ENCODE peak calls at places on chromosomes 1 and 21, in ten cellular contexts. One of them, this sample, is unnamed.

GRCh38 chr1:93667642-93668041 is 14.0 kb downstream of the BCAR3 start:
- DNase-seq in endothelial cell of umbilical vein: no peak
- DNase-seq in Caco-2: peak; percentile 43
- DNase-seq in prostate gland: no peak
- DNase-seq in tibial artery: no peak
- DNase-seq in body of pancreas: no peak
- DNase-seq in left ventricle myocardium inferior: no peak
- DNase-seq in mammary epithelial cell: no peak
- DNase-seq in ovary: no peak
- DNase-seq in thoracic aorta: no peak
- DNase-seq in this sample: no peak

GRCh38 chr1:1208713-1209433 is 2.5 kb upstream of the TNFRSF18 start:
- DNase-seq in endothelial cell of umbilical vein: no peak
- DNase-seq in Caco-2: no peak
- DNase-seq in prostate gland: no peak
- DNase-seq in tibial artery: no peak
- DNase-seq in body of pancreas: no peak
- DNase-seq in left ventricle myocardium inferior: peak; percentile 12
- DNase-seq in mammary epithelial cell: no peak
- DNase-seq in ovary: no peak
- DNase-seq in thoracic aorta: no peak
- DNase-seq in this sample: no peak

GRCh38 chr21:25565272-25566199 is 41.7 kb downstream of the MRPL39 start:
- DNase-seq in endothelial cell of umbilical vein: no peak
- DNase-seq in Caco-2: no peak
- DNase-seq in prostate gland: no peak
- DNase-seq in tibial artery: no peak
- DNase-seq in body of pancreas: no peak
- DNase-seq in left ventricle myocardium inferior: no peak
- DNase-seq in mammary epithelial cell: no peak
- DNase-seq in ovary: no peak
- DNase-seq in thoracic aorta: no peak
- DNase-seq in this sample: no peak

GRCh38 chr1:165034136-165034535 is 322.4 kb downstream of the LMX1A start:
- DNase-seq in endothelial cell of umbilical vein: no peak
- DNase-seq in Caco-2: no peak
- DNase-seq in prostate gland: no peak
- DNase-seq in tibial artery: no peak
- DNase-seq in body of pancreas: no peak
- DNase-seq in left ventricle myocardium inferior: no peak
- DNase-seq in mammary epithelial cell: no peak
- DNase-seq in ovary: no peak
- DNase-seq in thoracic aorta: no peak
- DNase-seq in this sample: no peak

GRCh38 chr21:40120944-40121575 is 253.8 kb downstream of the PCP4 start:
- DNase-seq in endothelial cell of umbilical vein: no peak
- DNase-seq in Caco-2: peak; percentile 14
- DNase-seq in prostate gland: no peak
- DNase-seq in tibial artery: no peak
- DNase-seq in body of pancreas: no peak
- DNase-seq in left ventricle myocardium inferior: no peak
- DNase-seq in mammary epithelial cell: no peak
- DNase-seq in ovary: no peak
- DNase-seq in thoracic aorta: no peak
- DNase-seq in this sample: peak; percentile 58

GRCh38 chr1:204438628-204439027 is 27.0 kb upstream of the PPP1R15B start:
- DNase-seq in endothelial cell of umbilical vein: peak; percentile 62
- DNase-seq in Caco-2: no peak
- DNase-seq in prostate gland: no peak
- DNase-seq in tibial artery: peak; percentile 90
- DNase-seq in body of pancreas: no peak
- DNase-seq in left ventricle myocardium inferior: no peak
- DNase-seq in mammary epithelial cell: peak; percentile 99
- DNase-seq in ovary: no peak
- DNase-seq in thoracic aorta: peak; percentile 71
- DNase-seq in this sample: no peak

GRCh38 chr1:46613661-46614603 is 2.7 kb downstream of the MOB3C start:
- DNase-seq in endothelial cell of umbilical vein: peak; percentile 30
- DNase-seq in Caco-2: no peak
- DNase-seq in prostate gland: peak; percentile 84
- DNase-seq in tibial artery: peak; percentile 98
- DNase-seq in body of pancreas: peak; percentile 91
- DNase-seq in left ventricle myocardium inferior: peak; percentile 96
- DNase-seq in mammary epithelial cell: peak; percentile 30
- DNase-seq in ovary: peak; percentile 93
- DNase-seq in thoracic aorta: peak; percentile 78
- DNase-seq in this sample: no peak

GRCh38 chr1:16612332-16613172 is 812 bp downstream of the NBPF1 start:
- DNase-seq in endothelial cell of umbilical vein: peak; percentile 90
- DNase-seq in Caco-2: peak; percentile 53
- DNase-seq in prostate gland: peak; percentile 75
- DNase-seq in tibial artery: peak; percentile 84
- DNase-seq in body of pancreas: peak; percentile 63
- DNase-seq in left ventricle myocardium inferior: peak; percentile 63
- DNase-seq in mammary epithelial cell: peak; percentile 96
- DNase-seq in ovary: peak; percentile 73
- DNase-seq in thoracic aorta: no peak
- DNase-seq in this sample: peak; percentile 47

GRCh38 chr1:218414060-218414728 is 69.1 kb downstream of the TGFB2 start:
- DNase-seq in endothelial cell of umbilical vein: no peak
- DNase-seq in Caco-2: no peak
- DNase-seq in prostate gland: no peak
- DNase-seq in tibial artery: no peak
- DNase-seq in body of pancreas: no peak
- DNase-seq in left ventricle myocardium inferior: no peak
- DNase-seq in mammary epithelial cell: no peak
- DNase-seq in ovary: no peak
- DNase-seq in thoracic aorta: no peak
- DNase-seq in this sample: no peak

GRCh38 chr1:64515427-64515826 is 45.5 kb downstream of the CACHD1 start:
- DNase-seq in endothelial cell of umbilical vein: no peak
- DNase-seq in Caco-2: no peak
- DNase-seq in prostate gland: peak; percentile 34
- DNase-seq in tibial artery: peak; percentile 80
- DNase-seq in body of pancreas: peak; percentile 75
- DNase-seq in left ventricle myocardium inferior: peak; percentile 42
- DNase-seq in mammary epithelial cell: peak; percentile 30
- DNase-seq in ovary: peak; percentile 71
- DNase-seq in thoracic aorta: no peak
- DNase-seq in this sample: no peak

GRCh38 chr1:240189386-240189989 is 97.8 kb downstream of the FMN2 start:
- DNase-seq in endothelial cell of umbilical vein: peak; percentile 43
- DNase-seq in Caco-2: peak; percentile 45
- DNase-seq in prostate gland: no peak
- DNase-seq in tibial artery: no peak
- DNase-seq in body of pancreas: peak; percentile 34
- DNase-seq in left ventricle myocardium inferior: no peak
- DNase-seq in mammary epithelial cell: peak; percentile 25
- DNase-seq in ovary: no peak
- DNase-seq in thoracic aorta: no peak
- DNase-seq in this sample: peak; percentile 60

GRCh38 chr1:159756397-159756796 is 24.4 kb upstream of the DUSP23 start:
- DNase-seq in endothelial cell of umbilical vein: no peak
- DNase-seq in Caco-2: no peak
- DNase-seq in prostate gland: no peak
- DNase-seq in tibial artery: no peak
- DNase-seq in body of pancreas: no peak
- DNase-seq in left ventricle myocardium inferior: no peak
- DNase-seq in mammary epithelial cell: no peak
- DNase-seq in ovary: no peak
- DNase-seq in thoracic aorta: no peak
- DNase-seq in this sample: no peak

GRCh38 chr1:65172936-65173335 is 24.9 kb downstream of the AK4 start:
- DNase-seq in endothelial cell of umbilical vein: no peak
- DNase-seq in Caco-2: no peak
- DNase-seq in prostate gland: no peak
- DNase-seq in tibial artery: no peak
- DNase-seq in body of pancreas: no peak
- DNase-seq in left ventricle myocardium inferior: no peak
- DNase-seq in mammary epithelial cell: peak; percentile 58
- DNase-seq in ovary: no peak
- DNase-seq in thoracic aorta: no peak
- DNase-seq in this sample: no peak

GRCh38 chr1:206979379-206980043 is 9.3 kb upstream of the FCAMR start:
- DNase-seq in endothelial cell of umbilical vein: no peak
- DNase-seq in Caco-2: peak; percentile 50
- DNase-seq in prostate gland: no peak
- DNase-seq in tibial artery: no peak
- DNase-seq in body of pancreas: no peak
- DNase-seq in left ventricle myocardium inferior: no peak
- DNase-seq in mammary epithelial cell: peak; percentile 18
- DNase-seq in ovary: no peak
- DNase-seq in thoracic aorta: no peak
- DNase-seq in this sample: peak; percentile 37

DNA sequence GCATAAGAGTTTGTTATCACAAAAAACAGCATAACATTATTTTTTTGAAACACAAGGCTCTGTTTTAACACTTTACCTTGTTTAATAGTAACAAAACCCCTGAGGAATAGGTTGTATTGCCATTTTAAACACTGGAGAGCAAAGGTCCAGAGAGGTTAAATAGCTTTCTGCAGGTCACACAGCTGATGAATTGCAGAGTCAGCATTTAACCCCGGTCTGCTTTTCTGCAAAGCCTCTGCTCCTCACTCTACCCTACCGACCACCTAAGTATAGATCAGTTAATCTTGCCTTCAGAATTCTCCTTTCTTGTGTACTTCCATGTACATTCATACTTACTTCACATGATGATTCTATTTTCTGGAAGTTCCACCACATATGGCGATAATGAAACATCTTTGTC is 42.0 kb downstream of the KCNJ15 start:
- DNase-seq in endothelial cell of umbilical vein: no peak
- DNase-seq in Caco-2: no peak
- DNase-seq in prostate gland: no peak
- DNase-seq in tibial artery: no peak
- DNase-seq in body of pancreas: no peak
- DNase-seq in left ventricle myocardium inferior: no peak
- DNase-seq in mammary epithelial cell: no peak
- DNase-seq in ovary: no peak
- DNase-seq in thoracic aorta: no peak
- DNase-seq in this sample: no peak
- TF ChIP-seq CTCF in endothelial cell of umbilical vein: no peak
- TF ChIP-seq CTCF in Caco-2: no peak
- TF ChIP-seq CTCF in prostate gland: no peak
- TF ChIP-seq CTCF in tibial artery: no peak
- TF ChIP-seq CTCF in body of pancreas: no peak
- TF ChIP-seq CTCF in left ventricle myocardium inferior: no peak
- TF ChIP-seq CTCF in mammary epithelial cell: no peak
- TF ChIP-seq CTCF in ovary: no peak
- TF ChIP-seq CTCF in thoracic aorta: no peak
- TF ChIP-seq CTCF in this sample: no peak

GRCh38 chr1:18972531-18972930 is 16.1 kb upstream of the IFFO2 start:
- DNase-seq in endothelial cell of umbilical vein: peak; percentile 60
- DNase-seq in Caco-2: no peak
- DNase-seq in prostate gland: no peak
- DNase-seq in tibial artery: peak; percentile 15
- DNase-seq in body of pancreas: peak; percentile 21
- DNase-seq in left ventricle myocardium inferior: no peak
- DNase-seq in mammary epithelial cell: peak; percentile 52
- DNase-seq in ovary: no peak
- DNase-seq in thoracic aorta: no peak
- DNase-seq in this sample: no peak

GRCh38 chr1:18973446-18973955 is 17.0 kb upstream of the IFFO2 start:
- DNase-seq in endothelial cell of umbilical vein: no peak
- DNase-seq in Caco-2: no peak
- DNase-seq in prostate gland: no peak
- DNase-seq in tibial artery: peak; percentile 28
- DNase-seq in body of pancreas: no peak
- DNase-seq in left ventricle myocardium inferior: no peak
- DNase-seq in mammary epithelial cell: no peak
- DNase-seq in ovary: no peak
- DNase-seq in thoracic aorta: no peak
- DNase-seq in this sample: no peak

GRCh38 chr1:18972991-18973390 is 16.5 kb upstream of the IFFO2 start:
- DNase-seq in endothelial cell of umbilical vein: peak; percentile 51
- DNase-seq in Caco-2: no peak
- DNase-seq in prostate gland: no peak
- DNase-seq in tibial artery: peak; percentile 35
- DNase-seq in body of pancreas: no peak
- DNase-seq in left ventricle myocardium inferior: no peak
- DNase-seq in mammary epithelial cell: no peak
- DNase-seq in ovary: no peak
- DNase-seq in thoracic aorta: no peak
- DNase-seq in this sample: no peak

GRCh38 chr1:18970358-18970757 is 13.9 kb upstream of the IFFO2 start:
- DNase-seq in endothelial cell of umbilical vein: no peak
- DNase-seq in Caco-2: no peak
- DNase-seq in prostate gland: no peak
- DNase-seq in tibial artery: peak; percentile 34
- DNase-seq in body of pancreas: no peak
- DNase-seq in left ventricle myocardium inferior: no peak
- DNase-seq in mammary epithelial cell: no peak
- DNase-seq in ovary: no peak
- DNase-seq in thoracic aorta: no peak
- DNase-seq in this sample: no peak

GRCh38 chr1:18970762-18971161 is 14.3 kb upstream of the IFFO2 start:
- DNase-seq in endothelial cell of umbilical vein: no peak
- DNase-seq in Caco-2: no peak
- DNase-seq in prostate gland: no peak
- DNase-seq in tibial artery: peak; percentile 11
- DNase-seq in body of pancreas: no peak
- DNase-seq in left ventricle myocardium inferior: no peak
- DNase-seq in mammary epithelial cell: peak; percentile 60
- DNase-seq in ovary: no peak
- DNase-seq in thoracic aorta: no peak
- DNase-seq in this sample: no peak
- H3K27me3 ChIP-seq in endothelial cell of umbilical vein: no peaks in the 10 kb centered on the region
- H3K27me3 ChIP-seq in Caco-2: no peaks in the 10 kb centered on the region
- H3K27me3 ChIP-seq in prostate gland: no peaks in the 10 kb centered on the region
- H3K27me3 ChIP-seq in tibial artery: no peaks in the 10 kb centered on the region
- H3K27me3 ChIP-seq in body of pancreas: no peaks in the 10 kb centered on the region
- H3K27me3 ChIP-seq in left ventricle myocardium inferior: no peaks in the 10 kb centered on the region
- H3K27me3 ChIP-seq in mammary epithelial cell: no peaks in the 10 kb centered on the region
- H3K27me3 ChIP-seq in ovary: no peaks in the 10 kb centered on the region
- H3K27me3 ChIP-seq in thoracic aorta: no peaks in the 10 kb centered on the region
- H3K27me3 ChIP-seq in this sample: peaks cover 26% of the 10 kb centered on the region

DNA sequence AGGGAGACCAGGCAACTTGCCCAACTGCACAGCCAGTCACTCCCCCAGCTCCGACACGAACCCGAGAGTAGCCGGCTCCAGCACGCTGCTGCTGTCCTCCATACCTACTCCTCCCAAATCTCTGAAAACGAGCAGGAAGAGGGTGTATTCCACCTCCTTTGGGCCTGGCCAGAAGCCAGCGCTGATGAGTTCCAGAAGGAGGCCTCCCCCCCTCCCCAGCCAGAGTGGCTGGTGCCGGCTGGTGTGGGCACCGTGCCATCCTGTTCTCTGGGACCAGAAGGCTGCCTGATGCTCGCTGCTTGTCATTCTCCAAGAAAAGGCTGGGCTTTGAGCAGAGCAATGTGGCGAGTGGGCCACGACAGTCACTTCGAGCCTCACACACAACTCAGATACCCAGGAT is 22.2 kb downstream of the KCNN3 start:
- DNase-seq in endothelial cell of umbilical vein: no peak
- DNase-seq in Caco-2: no peak
- DNase-seq in prostate gland: no peak
- DNase-seq in tibial artery: no peak
- DNase-seq in body of pancreas: peak; percentile 39
- DNase-seq in left ventricle myocardium inferior: no peak
- DNase-seq in mammary epithelial cell: no peak
- DNase-seq in ovary: peak; percentile 32
- DNase-seq in thoracic aorta: no peak
- DNase-seq in this sample: no peak
- H3K4me1 ChIP-seq in endothelial cell of umbilical vein: no peaks in the 10 kb centered on the region
- H3K4me1 ChIP-seq in Caco-2: no peaks in the 10 kb centered on the region
- H3K4me1 ChIP-seq in prostate gland: no peaks in the 10 kb centered on the region
- H3K4me1 ChIP-seq in tibial artery: no peaks in the 10 kb centered on the region
- H3K4me1 ChIP-seq in body of pancreas: no peaks in the 10 kb centered on the region
- H3K4me1 ChIP-seq in left ventricle myocardium inferior: peaks cover 56% of the 10 kb centered on the region
- H3K4me1 ChIP-seq in mammary epithelial cell: no peaks in the 10 kb centered on the region
- H3K4me1 ChIP-seq in ovary: peaks cover 3% of the 10 kb centered on the region
- H3K4me1 ChIP-seq in thoracic aorta: no peaks in the 10 kb centered on the region
- H3K4me1 ChIP-seq in this sample: peaks cover 12% of the 10 kb centered on the region

GRCh38 chr1:84830136-84830535 is 62.9 kb downstream of the LPAR3 start:
- DNase-seq in endothelial cell of umbilical vein: no peak
- DNase-seq in Caco-2: no peak
- DNase-seq in prostate gland: no peak
- DNase-seq in tibial artery: no peak
- DNase-seq in body of pancreas: no peak
- DNase-seq in left ventricle myocardium inferior: no peak
- DNase-seq in mammary epithelial cell: no peak
- DNase-seq in ovary: no peak
- DNase-seq in thoracic aorta: no peak
- DNase-seq in this sample: no peak
- TF ChIP-seq CTCF in endothelial cell of umbilical vein: no peak
- TF ChIP-seq CTCF in Caco-2: no peak
- TF ChIP-seq CTCF in prostate gland: no peak
- TF ChIP-seq CTCF in tibial artery: no peak
- TF ChIP-seq CTCF in body of pancreas: no peak
- TF ChIP-seq CTCF in left ventricle myocardium inferior: no peak
- TF ChIP-seq CTCF in mammary epithelial cell: no peak
- TF ChIP-seq CTCF in ovary: no peak
- TF ChIP-seq CTCF in thoracic aorta: no peak
- TF ChIP-seq CTCF in this sample: no peak